ENCODE peak calls at places on chromosomes 6 and 20, in nine cellular contexts. One of them, this sample, is unnamed.

GRCh38 chr20:36544134-36545018 is 3.1 kb downstream of the MYL9 start:
- DNase-seq in activated T-cell treated with anti-CD3 and anti-CD28 coated beads for 1 hour: no peak
- DNase-seq in right lobe of liver: no peak
- DNase-seq in ACHN: peak
- DNase-seq in M059J: peak
- DNase-seq in endothelial cell: no peak
- DNase-seq in stimulated activated CD4-positive, alpha-beta T cell treated with anti-CD3 and anti-CD28 coated beads, Interleukin-2, amount 100 ng/mL, for 24 hours: no peak
- DNase-seq in RWPE2: no peak
- DNase-seq in neuronal stem cell: no peak
- DNase-seq in this sample: peak

GRCh38 chr20:10861086-10861485 is 187.3 kb upstream of the JAG1 start:
- DNase-seq in ACHN: peak
- DNase-seq in endothelial cell: no peak
- DNase-seq in stimulated activated CD4-positive, alpha-beta T cell treated with anti-CD3 and anti-CD28 coated beads, Interleukin-2, amount 100 ng/mL, for 24 hours: no peak
- DNase-seq in RWPE2: no peak
- DNase-seq in right lobe of liver: no peak
- DNase-seq in neuronal stem cell: no peak
- DNase-seq in activated T-cell treated with anti-CD3 and anti-CD28 coated beads for 1 hour: no peak
- DNase-seq in M059J: peak
- DNase-seq in this sample: no peak

GRCh38 chr6:45378324-45378926 is 691 bp upstream of the SUPT3H start:
- DNase-seq in right lobe of liver: no peak
- DNase-seq in endothelial cell: no peak
- DNase-seq in ACHN: peak
- DNase-seq in stimulated activated CD4-positive, alpha-beta T cell treated with anti-CD3 and anti-CD28 coated beads, Interleukin-2, amount 100 ng/mL, for 24 hours: no peak
- DNase-seq in RWPE2: no peak
- DNase-seq in neuronal stem cell: no peak
- DNase-seq in M059J: no peak
- DNase-seq in activated T-cell treated with anti-CD3 and anti-CD28 coated beads for 1 hour: no peak
- DNase-seq in this sample: no peak

GRCh38 chr6:25872804-25873203 is 1.2 kb downstream of the SLC17A3 start:
- DNase-seq in M059J: no peak
- DNase-seq in ACHN: no peak
- DNase-seq in activated T-cell treated with anti-CD3 and anti-CD28 coated beads for 1 hour: no peak
- DNase-seq in endothelial cell: no peak
- DNase-seq in right lobe of liver: no peak
- DNase-seq in neuronal stem cell: no peak
- DNase-seq in stimulated activated CD4-positive, alpha-beta T cell treated with anti-CD3 and anti-CD28 coated beads, Interleukin-2, amount 100 ng/mL, for 24 hours: no peak
- DNase-seq in RWPE2: no peak
- DNase-seq in this sample: no peak

GRCh38 chr20:52083627-52084232 is 107.8 kb downstream of the ZFP64 start:
- DNase-seq in activated T-cell treated with anti-CD3 and anti-CD28 coated beads for 1 hour: no peak
- DNase-seq in M059J: peak
- DNase-seq in ACHN: peak
- DNase-seq in right lobe of liver: no peak
- DNase-seq in stimulated activated CD4-positive, alpha-beta T cell treated with anti-CD3 and anti-CD28 coated beads, Interleukin-2, amount 100 ng/mL, for 24 hours: peak
- DNase-seq in endothelial cell: peak
- DNase-seq in RWPE2: peak
- DNase-seq in neuronal stem cell: peak
- DNase-seq in this sample: no peak

GRCh38 chr6:29708432-29709177 is 14.6 kb upstream of the HLA-F start:
- DNase-seq in RWPE2: no peak
- DNase-seq in stimulated activated CD4-positive, alpha-beta T cell treated with anti-CD3 and anti-CD28 coated beads, Interleukin-2, amount 100 ng/mL, for 24 hours: peak
- DNase-seq in ACHN: no peak
- DNase-seq in M059J: no peak
- DNase-seq in endothelial cell: no peak
- DNase-seq in neuronal stem cell: no peak
- DNase-seq in activated T-cell treated with anti-CD3 and anti-CD28 coated beads for 1 hour: peak
- DNase-seq in right lobe of liver: no peak
- DNase-seq in this sample: no peak

GRCh38 chr20:50004175-50004574 is 21.4 kb downstream of the SNAI1 start:
- DNase-seq in activated T-cell treated with anti-CD3 and anti-CD28 coated beads for 1 hour: no peak
- DNase-seq in right lobe of liver: no peak
- DNase-seq in ACHN: no peak
- DNase-seq in neuronal stem cell: no peak
- DNase-seq in stimulated activated CD4-positive, alpha-beta T cell treated with anti-CD3 and anti-CD28 coated beads, Interleukin-2, amount 100 ng/mL, for 24 hours: no peak
- DNase-seq in M059J: no peak
- DNase-seq in endothelial cell: no peak
- DNase-seq in RWPE2: no peak
- DNase-seq in this sample: no peak

GRCh38 chr6:105645166-105645565 is 242.3 kb upstream of the PREP start:
- DNase-seq in M059J: no peak
- DNase-seq in neuronal stem cell: no peak
- DNase-seq in stimulated activated CD4-positive, alpha-beta T cell treated with anti-CD3 and anti-CD28 coated beads, Interleukin-2, amount 100 ng/mL, for 24 hours: no peak
- DNase-seq in endothelial cell: no peak
- DNase-seq in activated T-cell treated with anti-CD3 and anti-CD28 coated beads for 1 hour: no peak
- DNase-seq in right lobe of liver: no peak
- DNase-seq in RWPE2: no peak
- DNase-seq in ACHN: no peak
- DNase-seq in this sample: no peak

GRCh38 chr6:152378154-152378553 is 259.0 kb downstream of the SYNE1 start:
- DNase-seq in neuronal stem cell: no peak
- DNase-seq in stimulated activated CD4-positive, alpha-beta T cell treated with anti-CD3 and anti-CD28 coated beads, Interleukin-2, amount 100 ng/mL, for 24 hours: no peak
- DNase-seq in RWPE2: no peak
- DNase-seq in ACHN: no peak
- DNase-seq in M059J: peak
- DNase-seq in activated T-cell treated with anti-CD3 and anti-CD28 coated beads for 1 hour: no peak
- DNase-seq in endothelial cell: no peak
- DNase-seq in right lobe of liver: no peak
- DNase-seq in this sample: no peak

GRCh38 chr20:62764156-62764935 is 31.9 kb upstream of the MRGBP start:
- DNase-seq in endothelial cell: no peak
- DNase-seq in neuronal stem cell: no peak
- DNase-seq in right lobe of liver: no peak
- DNase-seq in activated T-cell treated with anti-CD3 and anti-CD28 coated beads for 1 hour: no peak
- DNase-seq in M059J: peak
- DNase-seq in ACHN: no peak
- DNase-seq in RWPE2: no peak
- DNase-seq in stimulated activated CD4-positive, alpha-beta T cell treated with anti-CD3 and anti-CD28 coated beads, Interleukin-2, amount 100 ng/mL, for 24 hours: no peak
- DNase-seq in this sample: peak

GRCh38 chr20:10673176-10673830 is 496 bp downstream of the JAG1 start:
- DNase-seq in activated T-cell treated with anti-CD3 and anti-CD28 coated beads for 1 hour: no peak
- DNase-seq in RWPE2: no peak
- DNase-seq in ACHN: peak
- DNase-seq in right lobe of liver: peak
- DNase-seq in endothelial cell: peak
- DNase-seq in neuronal stem cell: no peak
- DNase-seq in M059J: peak
- DNase-seq in stimulated activated CD4-positive, alpha-beta T cell treated with anti-CD3 and anti-CD28 coated beads, Interleukin-2, amount 100 ng/mL, for 24 hours: no peak
- DNase-seq in this sample: no peak

GRCh38 chr6:82870582-82871172 is 195.0 kb downstream of the UBE3D start:
- DNase-seq in M059J: no peak
- DNase-seq in ACHN: no peak
- DNase-seq in right lobe of liver: no peak
- DNase-seq in activated T-cell treated with anti-CD3 and anti-CD28 coated beads for 1 hour: no peak
- DNase-seq in RWPE2: no peak
- DNase-seq in stimulated activated CD4-positive, alpha-beta T cell treated with anti-CD3 and anti-CD28 coated beads, Interleukin-2, amount 100 ng/mL, for 24 hours: no peak
- DNase-seq in neuronal stem cell: no peak
- DNase-seq in endothelial cell: no peak
- DNase-seq in this sample: no peak

GRCh38 chr20:36461600-36462439 is 79.5 kb upstream of the MYL9 start:
- DNase-seq in M059J: peak
- DNase-seq in ACHN: peak
- DNase-seq in endothelial cell: peak
- DNase-seq in activated T-cell treated with anti-CD3 and anti-CD28 coated beads for 1 hour: peak
- DNase-seq in RWPE2: peak
- DNase-seq in right lobe of liver: peak
- DNase-seq in neuronal stem cell: peak
- DNase-seq in stimulated activated CD4-positive, alpha-beta T cell treated with anti-CD3 and anti-CD28 coated beads, Interleukin-2, amount 100 ng/mL, for 24 hours: peak
- DNase-seq in this sample: no peak

GRCh38 chr20:62496525-62497218 is 20.9 kb upstream of the GATA5 start:
- DNase-seq in endothelial cell: peak
- DNase-seq in neuronal stem cell: no peak
- DNase-seq in RWPE2: no peak
- DNase-seq in right lobe of liver: no peak
- DNase-seq in ACHN: peak
- DNase-seq in M059J: no peak
- DNase-seq in stimulated activated CD4-positive, alpha-beta T cell treated with anti-CD3 and anti-CD28 coated beads, Interleukin-2, amount 100 ng/mL, for 24 hours: peak
- DNase-seq in activated T-cell treated with anti-CD3 and anti-CD28 coated beads for 1 hour: peak
- DNase-seq in this sample: no peak

GRCh38 chr6:110949679-110950285 is 8.7 kb upstream of the GTF3C6 start:
- DNase-seq in endothelial cell: no peak
- DNase-seq in stimulated activated CD4-positive, alpha-beta T cell treated with anti-CD3 and anti-CD28 coated beads, Interleukin-2, amount 100 ng/mL, for 24 hours: no peak
- DNase-seq in activated T-cell treated with anti-CD3 and anti-CD28 coated beads for 1 hour: no peak
- DNase-seq in M059J: peak
- DNase-seq in ACHN: peak
- DNase-seq in RWPE2: no peak
- DNase-seq in neuronal stem cell: no peak
- DNase-seq in right lobe of liver: no peak
- DNase-seq in this sample: no peak

GRCh38 chr20:50717974-50718761 is 13.2 kb upstream of the PARD6B start:
- DNase-seq in stimulated activated CD4-positive, alpha-beta T cell treated with anti-CD3 and anti-CD28 coated beads, Interleukin-2, amount 100 ng/mL, for 24 hours: no peak
- DNase-seq in M059J: peak
- DNase-seq in ACHN: no peak
- DNase-seq in neuronal stem cell: no peak
- DNase-seq in RWPE2: peak
- DNase-seq in endothelial cell: no peak
- DNase-seq in activated T-cell treated with anti-CD3 and anti-CD28 coated beads for 1 hour: no peak
- DNase-seq in right lobe of liver: no peak
- DNase-seq in this sample: no peak

GRCh38 chr6:44658571-44658970 is 271.1 kb downstream of the CDC5L start:
- DNase-seq in activated T-cell treated with anti-CD3 and anti-CD28 coated beads for 1 hour: no peak
- DNase-seq in RWPE2: no peak
- DNase-seq in M059J: no peak
- DNase-seq in right lobe of liver: no peak
- DNase-seq in stimulated activated CD4-positive, alpha-beta T cell treated with anti-CD3 and anti-CD28 coated beads, Interleukin-2, amount 100 ng/mL, for 24 hours: no peak
- DNase-seq in ACHN: no peak
- DNase-seq in endothelial cell: no peak
- DNase-seq in neuronal stem cell: no peak
- DNase-seq in this sample: no peak

GRCh38 chr6:20211941-20212391 is 303 bp downstream of the MBOAT1 start:
- DNase-seq in M059J: peak
- DNase-seq in right lobe of liver: no peak
- DNase-seq in endothelial cell: peak
- DNase-seq in neuronal stem cell: no peak
- DNase-seq in stimulated activated CD4-positive, alpha-beta T cell treated with anti-CD3 and anti-CD28 coated beads, Interleukin-2, amount 100 ng/mL, for 24 hours: no peak
- DNase-seq in ACHN: no peak
- DNase-seq in RWPE2: peak
- DNase-seq in activated T-cell treated with anti-CD3 and anti-CD28 coated beads for 1 hour: no peak
- DNase-seq in this sample: no peak

GRCh38 chr6:52016918-52017748 is 70.3 kb downstream of the PKHD1 start:
- DNase-seq in ACHN: no peak
- DNase-seq in M059J: peak
- DNase-seq in endothelial cell: no peak
- DNase-seq in neuronal stem cell: no peak
- DNase-seq in activated T-cell treated with anti-CD3 and anti-CD28 coated beads for 1 hour: no peak
- DNase-seq in stimulated activated CD4-positive, alpha-beta T cell treated with anti-CD3 and anti-CD28 coated beads, Interleukin-2, amount 100 ng/mL, for 24 hours: no peak
- DNase-seq in right lobe of liver: no peak
- DNase-seq in RWPE2: no peak
- DNase-seq in this sample: no peak

GRCh38 chr6:33746651-33747100 is at the start of gene IP6K3:
- DNase-seq in neuronal stem cell: no peak
- DNase-seq in right lobe of liver: peak
- DNase-seq in M059J: no peak
- DNase-seq in activated T-cell treated with anti-CD3 and anti-CD28 coated beads for 1 hour: no peak
- DNase-seq in RWPE2: no peak
- DNase-seq in ACHN: no peak
- DNase-seq in stimulated activated CD4-positive, alpha-beta T cell treated with anti-CD3 and anti-CD28 coated beads, Interleukin-2, amount 100 ng/mL, for 24 hours: no peak
- DNase-seq in endothelial cell: no peak
- DNase-seq in this sample: no peak

GRCh38 chr6:11298651-11299420 is 66.4 kb upstream of the NEDD9 start:
- DNase-seq in stimulated activated CD4-positive, alpha-beta T cell treated with anti-CD3 and anti-CD28 coated beads, Interleukin-2, amount 100 ng/mL, for 24 hours: no peak
- DNase-seq in RWPE2: no peak
- DNase-seq in neuronal stem cell: no peak
- DNase-seq in endothelial cell: peak
- DNase-seq in right lobe of liver: peak
- DNase-seq in activated T-cell treated with anti-CD3 and anti-CD28 coated beads for 1 hour: no peak
- DNase-seq in M059J: no peak
- DNase-seq in ACHN: no peak
- DNase-seq in this sample: no peak

GRCh38 chr6:157047328-157047727 is 270.1 kb downstream of the ARID1B start:
- DNase-seq in RWPE2: no peak
- DNase-seq in stimulated activated CD4-positive, alpha-beta T cell treated with anti-CD3 and anti-CD28 coated beads, Interleukin-2, amount 100 ng/mL, for 24 hours: no peak
- DNase-seq in endothelial cell: no peak
- DNase-seq in ACHN: no peak
- DNase-seq in right lobe of liver: no peak
- DNase-seq in activated T-cell treated with anti-CD3 and anti-CD28 coated beads for 1 hour: no peak
- DNase-seq in neuronal stem cell: no peak
- DNase-seq in M059J: no peak
- DNase-seq in this sample: no peak

GRCh38 chr6:150514806-150515362 is 84.8 kb upstream of the PLEKHG1 start:
- DNase-seq in right lobe of liver: no peak
- DNase-seq in endothelial cell: no peak
- DNase-seq in ACHN: no peak
- DNase-seq in neuronal stem cell: no peak
- DNase-seq in RWPE2: no peak
- DNase-seq in activated T-cell treated with anti-CD3 and anti-CD28 coated beads for 1 hour: no peak
- DNase-seq in stimulated activated CD4-positive, alpha-beta T cell treated with anti-CD3 and anti-CD28 coated beads, Interleukin-2, amount 100 ng/mL, for 24 hours: no peak
- DNase-seq in M059J: no peak
- DNase-seq in this sample: no peak

GRCh38 chr20:49846206-49846807 is 33.7 kb downstream of the SLC9A8 start:
- DNase-seq in endothelial cell: peak
- DNase-seq in activated T-cell treated with anti-CD3 and anti-CD28 coated beads for 1 hour: peak
- DNase-seq in RWPE2: no peak
- DNase-seq in M059J: peak
- DNase-seq in stimulated activated CD4-positive, alpha-beta T cell treated with anti-CD3 and anti-CD28 coated beads, Interleukin-2, amount 100 ng/mL, for 24 hours: peak
- DNase-seq in ACHN: peak
- DNase-seq in right lobe of liver: no peak
- DNase-seq in neuronal stem cell: peak
- DNase-seq in this sample: no peak

GRCh38 chr6:42569102-42570028 is 5.5 kb downstream of the UBR2 start:
- DNase-seq in activated T-cell treated with anti-CD3 and anti-CD28 coated beads for 1 hour: no peak
- DNase-seq in endothelial cell: no peak
- DNase-seq in right lobe of liver: no peak
- DNase-seq in M059J: peak
- DNase-seq in RWPE2: no peak
- DNase-seq in neuronal stem cell: no peak
- DNase-seq in stimulated activated CD4-positive, alpha-beta T cell treated with anti-CD3 and anti-CD28 coated beads, Interleukin-2, amount 100 ng/mL, for 24 hours: no peak
- DNase-seq in ACHN: peak
- DNase-seq in this sample: no peak

GRCh38 chr6:136307351-136307750 is 17.7 kb upstream of the BCLAF1 start:
- DNase-seq in endothelial cell: no peak
- DNase-seq in RWPE2: no peak
- DNase-seq in neuronal stem cell: no peak
- DNase-seq in stimulated activated CD4-positive, alpha-beta T cell treated with anti-CD3 and anti-CD28 coated beads, Interleukin-2, amount 100 ng/mL, for 24 hours: no peak
- DNase-seq in M059J: no peak
- DNase-seq in ACHN: no peak
- DNase-seq in right lobe of liver: no peak
- DNase-seq in activated T-cell treated with anti-CD3 and anti-CD28 coated beads for 1 hour: no peak
- DNase-seq in this sample: no peak

GRCh38 chr6:143376861-143377260 is 73.6 kb downstream of the ADAT2 start:
- DNase-seq in stimulated activated CD4-positive, alpha-beta T cell treated with anti-CD3 and anti-CD28 coated beads, Interleukin-2, amount 100 ng/mL, for 24 hours: no peak
- DNase-seq in neuronal stem cell: no peak
- DNase-seq in M059J: peak
- DNase-seq in ACHN: no peak
- DNase-seq in right lobe of liver: no peak
- DNase-seq in endothelial cell: no peak
- DNase-seq in RWPE2: no peak
- DNase-seq in activated T-cell treated with anti-CD3 and anti-CD28 coated beads for 1 hour: no peak
- DNase-seq in this sample: no peak

This sample was measured in chondrocyte.